ENCODE peak calls at places on chromosomes 7 and 10, in four cellular contexts. A is lower lobe of right lung, G is neuronal stem cell, P is upper lobe of right lung. C is an unnamed sample.
A peak's percentile ranks its signal among the peaks of the same experiment; 100 is the strongest.

GRCh38 chr7:43431020-43431595 is 151.8 kb upstream of the STK17A start:
- DNase-seq in A (no peak), G (no peak), P (no peak), C (no peak)

GRCh38 chr7:70599446-70600190 is 532.3 kb upstream of the GALNT17 start:
- DNase-seq in A (no peak), G (no peak), P (no peak), C (no peak)

GRCh38 chr10:63866075-63866746 is 345.0 kb downstream of the REEP3 start:
- DNase-seq in A (no peak), G (peak; percentile 75), P (peak; percentile 64), C (peak; percentile 74)

GRCh38 chr7:41478187-41478586 is 224.7 kb downstream of the INHBA start:
- DNase-seq in A (no peak), G (no peak), P (no peak), C (no peak)

GRCh38 chr10:24503627-24504320 is 219.9 kb downstream of the ARHGAP21 start:
- DNase-seq in A (no peak), G (peak; percentile 37), P (no peak), C (no peak)

GRCh38 chr7:53383131-53383530 is 347.7 kb downstream of the POM121L12 start:
- DNase-seq in A (no peak), G (no peak), P (no peak), C (no peak)

GRCh38 chr7:12985228-12985627 is 297.8 kb downstream of the ARL4A start:
- DNase-seq in A (no peak), G (no peak), P (no peak), C (no peak)

GRCh38 chr10:17735166-17735941 is 16.6 kb upstream of the TMEM236 start:
- DNase-seq in A (no peak), G (no peak), P (no peak), C (peak; percentile 59)

GRCh38 chr7:121204537-121204936 is 124.3 kb upstream of the WNT16 start:
- DNase-seq in A (no peak), G (no peak), P (no peak), C (no peak)

GRCh38 chr7:8500286-8500685 is 66.9 kb downstream of the NXPH1 start:
- DNase-seq in A (no peak), G (no peak), P (no peak), C (no peak)

GRCh38 chr7:142375710-142376313 is 118.0 kb upstream of the PRSS58 start:
- DNase-seq in A (no peak), G (no peak), P (no peak), C (no peak)

GRCh38 chr7:123367508-123368122 is 166.8 kb downstream of the IQUB start:
- DNase-seq in A (no peak), G (no peak), P (no peak), C (no peak)

GRCh38 chr10:51892965-51893658 is 193.7 kb upstream of the CSTF2T start:
- DNase-seq in A (no peak), G (peak; percentile 48), P (no peak), C (no peak)

GRCh38 chr7:11343818-11344413 is 370.2 kb downstream of the PHF14 start:
- DNase-seq in A (no peak), G (peak; percentile 65), P (no peak), C (no peak)

GRCh38 chr10:103668351-103669242 is 175.1 kb downstream of the NEURL1 start:
- DNase-seq in A (peak; percentile 74), G (no peak), P (peak; percentile 85), C (peak; percentile 96)

GRCh38 chr7:38424750-38425463 is 151.5 kb upstream of the TARP start:
- DNase-seq in A (no peak), G (no peak), P (no peak), C (no peak)

GRCh38 chr10:73876157-73876556 is 1.8 kb upstream of the CAMK2G start:
- DNase-seq in A (no peak), G (no peak), P (no peak), C (no peak)

GRCh38 chr10:17912764-17913163 is 39.0 kb upstream of the SLC39A12 start:
- DNase-seq in A (no peak), G (no peak), P (no peak), C (no peak)

GRCh38 chr10:125102821-125103220 is 57.5 kb downstream of the CTBP2 start:
- DNase-seq in A (peak; percentile 16), G (no peak), P (peak; percentile 43), C (no peak)

GRCh38 chr7:134997214-134997885 is 11.0 kb downstream of the AGBL3 start:
- DNase-seq in A (no peak), G (no peak), P (no peak), C (no peak)

GRCh38 chr10:86957471-86958108 is at the start of gene MMRN2:
- DNase-seq in A (no peak), G (no peak), P (peak; percentile 57), C (peak; percentile 80)

GRCh38 chr10:84140036-84140379 is 699 bp downstream of the GHITM start:
- DNase-seq in A (no peak), G (no peak), P (no peak), C (no peak)

GRCh38 chr10:34446046-34446445 is 369.1 kb downstream of the PARD3 start:
- DNase-seq in A (no peak), G (no peak), P (no peak), C (no peak)

GRCh38 chr10:121243003-121243898 is 355.0 kb downstream of the FGFR2 start:
- DNase-seq in A (no peak), G (no peak), P (no peak), C (no peak)

GRCh38 chr7:99485094-99485493 is 12.4 kb downstream of the ZNF789 start:
- DNase-seq in A (no peak), G (no peak), P (no peak), C (no peak)

GRCh38 chr7:99489235-99489634 is 10.8 kb downstream of the ZNF394 start:
- DNase-seq in A (no peak), G (no peak), P (no peak), C (no peak)

GRCh38 chr7:99493823-99494222 is 6.3 kb downstream of the ZNF394 start:
- DNase-seq in A (no peak), G (no peak), P (no peak), C (no peak)

DNA sequence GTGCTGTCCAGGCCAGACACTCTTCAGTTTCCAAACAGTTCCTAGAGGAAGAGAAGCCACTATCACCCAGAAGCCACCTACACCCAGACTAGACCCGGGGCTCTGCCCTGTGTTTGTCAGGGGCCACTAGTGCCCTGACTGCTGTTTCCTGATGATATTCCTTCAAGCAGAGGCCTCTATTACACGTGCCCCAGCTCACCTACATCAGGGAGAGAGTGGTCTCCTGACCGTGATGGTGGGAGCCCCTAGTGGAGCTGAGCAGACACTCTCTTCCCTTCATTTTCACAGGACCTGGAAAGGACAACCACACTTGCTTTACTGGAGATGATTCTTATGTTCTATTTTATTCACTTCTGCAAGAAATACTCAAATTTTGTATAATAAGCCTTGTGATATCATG is 9.2 kb downstream of the ZNF394 start:
- DNase-seq in A (no peak), G (no peak), P (no peak), C (no peak)
- H3K4me3 ChIP-seq in A (no peak overlapping the region), G (no peak overlapping the region), P (no peak overlapping the region), C (no peak overlapping the region)

DNA sequence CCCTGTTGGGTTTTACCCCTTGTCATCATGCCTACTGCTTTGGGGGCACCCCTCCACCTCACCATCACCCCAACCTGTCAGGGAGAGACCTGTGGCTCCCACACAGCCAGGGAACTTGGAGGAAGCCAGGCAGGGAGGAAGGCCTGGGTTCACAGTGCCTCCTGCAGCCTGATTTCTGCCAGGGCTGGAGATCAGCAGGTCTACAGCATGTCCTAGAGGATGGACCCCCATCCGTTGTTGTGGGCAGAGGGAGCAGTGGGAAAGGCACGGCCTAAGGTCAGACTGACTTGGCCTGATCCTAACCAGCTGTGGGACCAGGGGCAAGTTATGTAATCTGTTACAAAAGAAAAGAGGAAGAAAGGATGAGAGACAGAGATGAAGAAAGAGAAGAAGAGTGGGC is 28.2 kb downstream of the ZCCHC24 start:
- DNase-seq in A (peak; percentile 41), G (no peak), P (no peak), C (no peak)
- H3K4me1 ChIP-seq in A (peaks cover 90% of the 10 kb centered on the region), G (peaks cover 3% of the 10 kb centered on the region), P (peaks cover 69% of the 10 kb centered on the region), C (peaks cover 41% of the 10 kb centered on the region)

GRCh38 chr10:123847686-123848432 is 43.7 kb downstream of the CPXM2 start:
- DNase-seq in A (no peak), G (no peak), P (no peak), C (no peak)

GRCh38 chr10:123852411-123852951 is 39.1 kb downstream of the CPXM2 start:
- DNase-seq in A (no peak), G (no peak), P (no peak), C (no peak)

GRCh38 chr10:123854003-123854402 is 37.6 kb downstream of the CPXM2 start:
- DNase-seq in A (no peak), G (no peak), P (no peak), C (no peak)

GRCh38 chr10:123854498-123854897 is 37.1 kb downstream of the CPXM2 start:
- DNase-seq in A (no peak), G (no peak), P (no peak), C (no peak)

DNA sequence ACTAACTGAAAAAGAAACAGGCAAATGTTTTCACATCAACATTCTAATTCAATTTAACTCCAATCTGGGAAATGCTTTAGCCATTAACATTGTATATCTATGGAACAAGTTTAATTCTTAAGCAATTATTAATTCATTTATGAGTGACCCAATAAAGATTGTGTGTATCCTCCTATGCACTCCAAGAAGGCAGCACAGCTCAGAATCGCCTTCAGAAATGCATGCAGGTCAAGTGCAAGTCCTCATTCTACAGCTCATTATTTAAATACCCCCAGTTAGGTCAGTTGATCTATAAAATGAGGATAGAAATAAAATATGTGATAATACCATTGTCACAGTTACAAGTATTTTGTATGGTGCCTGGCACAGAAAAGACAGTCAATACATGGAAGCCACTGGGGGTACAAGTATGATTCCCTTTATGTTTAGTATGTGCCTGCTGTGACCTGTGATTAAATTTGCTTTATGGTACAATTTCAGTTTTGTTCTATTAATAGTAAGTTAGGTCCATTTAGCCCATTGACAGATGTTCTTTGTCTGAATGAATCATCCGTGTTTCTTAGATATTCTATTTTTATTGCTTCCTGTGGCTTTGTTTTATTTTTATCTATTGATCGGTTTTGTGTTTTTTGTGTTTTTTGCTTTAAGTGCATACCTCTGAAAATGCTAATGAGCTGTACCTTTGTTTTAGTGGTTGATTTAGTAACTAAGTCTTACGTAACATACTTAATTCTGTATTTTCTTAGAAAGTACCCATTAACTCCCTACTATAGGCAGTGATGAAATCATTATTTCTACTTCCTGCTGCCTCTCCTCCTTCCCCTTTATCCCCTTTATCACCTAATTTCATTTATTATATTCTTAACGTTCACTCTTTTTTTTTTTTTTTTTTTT is 42.8 kb downstream of the CPXM2 start:
- DNase-seq in A (no peak), G (no peak), P (no peak), C (no peak)
- H3K27ac ChIP-seq in A (no peak overlapping the region), G (no peak overlapping the region), P (no peak overlapping the region), C (no peak overlapping the region)

GRCh38 chr7:124762611-124763143 is 2.9 kb downstream of the GPR37 start:
- DNase-seq in A (no peak), G (no peak), P (no peak), C (peak; percentile 9)
- H3K4me3 ChIP-seq in A (no peak overlapping the region), G (no peak overlapping the region), P (no peak overlapping the region), C (no peak overlapping the region)